ENCODE peak calls at places on chromosomes 13 and 19, in five cellular contexts. R is NCI-H1930; T is activated naive CD4-positive, alpha-beta T cell treated with anti-CD3 and anti-CD28 coated beads, Interleukin-2, amount 10 ng/mL, durations not matched to agents 7 days and 5 days; V is cardiac fibroblast; D is ELR. J is an unnamed sample.

GRCh38 chr13:43167058-43167457 is 143.7 kb downstream of the DNAJC15 start:
- DNase-seq in D (no peak), R (no peak), V (no peak), T (no peak), J (no peak)

GRCh38 chr19:46753420-46754155 is 7.3 kb upstream of the STRN4 start:
- DNase-seq in R (peak; percentile 31), D (peak; percentile 56), T (peak; percentile 87), V (no peak), J (no peak)

GRCh38 chr19:24054044-24054935 is 32.7 kb upstream of the ZNF254 start:
- DNase-seq in V (no peak), D (peak; percentile 94), R (no peak), T (no peak), J (peak; percentile 91)

GRCh38 chr13:46593403-46593802 is 40.4 kb downstream of the LRCH1 start:
- DNase-seq in D (no peak), R (no peak), V (no peak), T (peak; percentile 70), J (no peak)

GRCh38 chr13:74761794-74762193 is 627.6 kb upstream of the KLF12 start:
- DNase-seq in R (no peak), T (no peak), D (no peak), V (peak; percentile 84), J (no peak)

GRCh38 chr13:48594080-48594815 is 59.5 kb upstream of the CYSLTR2 start:
- DNase-seq in D (no peak), T (no peak), R (no peak), V (no peak), J (no peak)

GRCh38 chr13:39684531-39685137 is 29.2 kb downstream of the COG6 start:
- DNase-seq in V (peak; percentile 70), R (no peak), D (peak; percentile 83), T (no peak), J (peak; percentile 39)

GRCh38 chr13:97001641-97002040 is 7.4 kb upstream of the OXGR1 start:
- DNase-seq in V (no peak), T (no peak), R (no peak), D (no peak), J (no peak)

GRCh38 chr13:86986448-86986847 is 684.7 kb upstream of the SLITRK5 start:
- DNase-seq in T (no peak), D (no peak), R (peak; percentile 66), V (peak; percentile 3), J (no peak)

J was measured in kidney tubule cell.